ENCODE peak calls at places on chromosomes 13 and 19, in four cellular contexts. One of them, this sample, is unnamed.

GRCh38 chr19:54430306-54431254 is 15.3 kb downstream of the TTYH1 start:
- DNase-seq in AG10803: no peak
- DNase-seq in GM12864: no peak
- DNase-seq in GM23338: peak; percentile 83
- DNase-seq in this sample: peak; percentile 40

GRCh38 chr13:110471833-110472162 is 89.7 kb downstream of the RAB20 start:
- DNase-seq in AG10803: no peak
- DNase-seq in GM12864: peak; percentile 92
- DNase-seq in GM23338: no peak
- DNase-seq in this sample: peak; percentile 56

GRCh38 chr19:35975608-35976214 is 19.3 kb upstream of the SDHAF1 start:
- DNase-seq in AG10803: no peak
- DNase-seq in GM12864: no peak
- DNase-seq in GM23338: peak; percentile 80
- DNase-seq in this sample: peak; percentile 36

GRCh38 chr19:55392820-55393219 is 7.1 kb downstream of the RPL28 start:
- DNase-seq in AG10803: no peak
- DNase-seq in GM12864: no peak
- DNase-seq in GM23338: peak; percentile 62
- DNase-seq in this sample: no peak

GRCh38 chr13:97879646-97880297 is 73.7 kb upstream of the IPO5 start:
- DNase-seq in AG10803: peak; percentile 93
- DNase-seq in GM12864: no peak
- DNase-seq in GM23338: peak; percentile 39
- DNase-seq in this sample: peak; percentile 77

GRCh38 chr13:34044660-34045080 is 226.7 kb downstream of the RFC3 start:
- DNase-seq in AG10803: peak; percentile 87
- DNase-seq in GM12864: no peak
- DNase-seq in GM23338: no peak
- DNase-seq in this sample: peak; percentile 68

GRCh38 chr19:11505504-11506100 is at the start of gene ZNF653:
- DNase-seq in AG10803: peak; percentile 90
- DNase-seq in GM12864: peak; percentile 87
- DNase-seq in GM23338: peak; percentile 98
- DNase-seq in this sample: peak; percentile 96

GRCh38 chr19:48896191-48896720 is 2.3 kb downstream of the TULP2 start:
- DNase-seq in AG10803: peak; percentile 33
- DNase-seq in GM12864: no peak
- DNase-seq in GM23338: peak; percentile 93
- DNase-seq in this sample: peak; percentile 43

GRCh38 chr13:107854880-107855279 is 360.5 kb downstream of the LIG4 start:
- DNase-seq in AG10803: no peak
- DNase-seq in GM12864: no peak
- DNase-seq in GM23338: peak; percentile 20
- DNase-seq in this sample: no peak

GRCh38 chr13:23656637-23657036 is 86.4 kb downstream of the TNFRSF19 start:
- DNase-seq in AG10803: peak; percentile 73
- DNase-seq in GM12864: peak; percentile 27
- DNase-seq in GM23338: no peak
- DNase-seq in this sample: peak; percentile 77

GRCh38 chr13:93847162-93847561 is 620.6 kb downstream of the GPC6 start:
- DNase-seq in AG10803: peak; percentile 42
- DNase-seq in GM12864: no peak
- DNase-seq in GM23338: no peak
- DNase-seq in this sample: peak; percentile 65

GRCh38 chr19:15463865-15464371 is 426 bp downstream of the RASAL3 start:
- DNase-seq in AG10803: no peak
- DNase-seq in GM12864: peak; percentile 40
- DNase-seq in GM23338: peak; percentile 59
- DNase-seq in this sample: no peak

GRCh38 chr13:36736119-36736726 is 62.4 kb downstream of the SERTM1 start:
- DNase-seq in AG10803: peak; percentile 67
- DNase-seq in GM12864: no peak
- DNase-seq in GM23338: peak; percentile 74
- DNase-seq in this sample: peak; percentile 83

GRCh38 chr13:107043016-107043957 is 475.4 kb upstream of the ARGLU1 start:
- DNase-seq in AG10803: peak; percentile 80
- DNase-seq in GM12864: no peak
- DNase-seq in GM23338: no peak
- DNase-seq in this sample: no peak

GRCh38 chr13:100100115-100100879 is 11.4 kb downstream of the PCCA start:
- DNase-seq in AG10803: peak; percentile 57
- DNase-seq in GM12864: no peak
- DNase-seq in GM23338: no peak
- DNase-seq in this sample: peak; percentile 80

GRCh38 chr13:28047784-28048388 is 52.5 kb downstream of the FLT3 start:
- DNase-seq in AG10803: peak; percentile 26
- DNase-seq in GM12864: peak; percentile 94
- DNase-seq in GM23338: no peak
- DNase-seq in this sample: no peak

GRCh38 chr13:46640843-46641242 is 87.9 kb downstream of the LRCH1 start:
- DNase-seq in AG10803: no peak
- DNase-seq in GM12864: no peak
- DNase-seq in GM23338: no peak
- DNase-seq in this sample: no peak

GRCh38 chr13:33236021-33236420 is 49.5 kb downstream of the STARD13 start:
- DNase-seq in AG10803: peak; percentile 82
- DNase-seq in GM12864: no peak
- DNase-seq in GM23338: no peak
- DNase-seq in this sample: peak; percentile 72

GRCh38 chr19:51501594-51502263 is at the start of gene SIGLEC12:
- DNase-seq in AG10803: no peak
- DNase-seq in GM12864: no peak
- DNase-seq in GM23338: no peak
- DNase-seq in this sample: no peak

GRCh38 chr19:40512473-40513344 is 45.9 kb downstream of the SPTBN4 start:
- DNase-seq in AG10803: peak; percentile 13
- DNase-seq in GM12864: no peak
- DNase-seq in GM23338: peak; percentile 82
- DNase-seq in this sample: peak; percentile 9

GRCh38 chr13:49669735-49670309 is 21.5 kb downstream of the EBPL start:
- DNase-seq in AG10803: peak; percentile 65
- DNase-seq in GM12864: no peak
- DNase-seq in GM23338: peak; percentile 80
- DNase-seq in this sample: peak; percentile 86

GRCh38 chr19:29650988-29651387 is 14.3 kb upstream of the PLEKHF1 start:
- DNase-seq in AG10803: no peak
- DNase-seq in GM12864: no peak
- DNase-seq in GM23338: no peak
- DNase-seq in this sample: no peak

GRCh38 chr13:35499131-35500051 is 22.9 kb upstream of the MAB21L1 start:
- DNase-seq in AG10803: no peak
- DNase-seq in GM12864: no peak
- DNase-seq in GM23338: no peak
- DNase-seq in this sample: no peak

GRCh38 chr19:41321600-41322270 is 11.8 kb downstream of the CCDC97 start:
- DNase-seq in AG10803: peak; percentile 70
- DNase-seq in GM12864: no peak
- DNase-seq in GM23338: peak; percentile 84
- DNase-seq in this sample: peak; percentile 80

GRCh38 chr13:44107357-44108121 is 227.8 kb downstream of the LACC1 start:
- DNase-seq in AG10803: no peak
- DNase-seq in GM12864: no peak
- DNase-seq in GM23338: no peak
- DNase-seq in this sample: no peak

GRCh38 chr13:76884167-76884566 is 2.0 kb downstream of the KCTD12 start:
- DNase-seq in AG10803: peak; percentile 42
- DNase-seq in GM12864: no peak
- DNase-seq in GM23338: peak; percentile 77
- DNase-seq in this sample: peak; percentile 70

GRCh38 chr19:48926909-48927308 is 6.6 kb upstream of the DHDH start:
- DNase-seq in AG10803: peak; percentile 96
- DNase-seq in GM12864: no peak
- DNase-seq in GM23338: no peak
- DNase-seq in this sample: peak; percentile 98

GRCh38 chr19:50465986-50466771 is 10.1 kb upstream of the EMC10 start:
- DNase-seq in AG10803: no peak
- DNase-seq in GM12864: no peak
- DNase-seq in GM23338: peak; percentile 88
- DNase-seq in this sample: no peak

GRCh38 chr19:8302734-8303133 is 5.4 kb downstream of the CD320 start:
- DNase-seq in AG10803: no peak
- DNase-seq in GM12864: no peak
- DNase-seq in GM23338: no peak
- DNase-seq in this sample: no peak

GRCh38 chr19:6752257-6753177 is 13.0 kb downstream of the TRIP10 start:
- DNase-seq in AG10803: no peak
- DNase-seq in GM12864: no peak
- DNase-seq in GM23338: peak; percentile 91
- DNase-seq in this sample: no peak

GRCh38 chr19:56076413-56076998 is 44.6 kb downstream of the ZNF787 start:
- DNase-seq in AG10803: peak; percentile 45
- DNase-seq in GM12864: no peak
- DNase-seq in GM23338: peak; percentile 77
- DNase-seq in this sample: peak; percentile 73

GRCh38 chr13:83568019-83568418 is 314.3 kb downstream of the SLITRK1 start:
- DNase-seq in AG10803: no peak
- DNase-seq in GM12864: no peak
- DNase-seq in GM23338: no peak
- DNase-seq in this sample: no peak

GRCh38 chr13:28849441-28849840 is 29.3 kb downstream of the MTUS2 start:
- DNase-seq in AG10803: no peak
- DNase-seq in GM12864: no peak
- DNase-seq in GM23338: no peak
- DNase-seq in this sample: no peak

GRCh38 chr19:17922138-17922537 is 10.7 kb upstream of the CCDC124 start:
- DNase-seq in AG10803: no peak
- DNase-seq in GM12864: no peak
- DNase-seq in GM23338: no peak
- DNase-seq in this sample: no peak

GRCh38 chr19:17915940-17916593 is 16.7 kb upstream of the CCDC124 start:
- DNase-seq in AG10803: no peak
- DNase-seq in GM12864: no peak
- DNase-seq in GM23338: no peak
- DNase-seq in this sample: no peak

GRCh38 chr19:17926044-17926443 is 6.8 kb upstream of the CCDC124 start:
- DNase-seq in AG10803: no peak
- DNase-seq in GM12864: no peak
- DNase-seq in GM23338: no peak
- DNase-seq in this sample: no peak

GRCh38 chr19:17920527-17920926 is 12.3 kb upstream of the CCDC124 start:
- DNase-seq in AG10803: no peak
- DNase-seq in GM12864: no peak
- DNase-seq in GM23338: no peak
- DNase-seq in this sample: no peak
- TF ChIP-seq CTCF in AG10803: no peak
- TF ChIP-seq CTCF in GM12864: no peak
- TF ChIP-seq CTCF in GM23338: no peak
- TF ChIP-seq CTCF in this sample: no peak

GRCh38 chr19:45865269-45865948 is 1.3 kb downstream of the FOXA3 start:
- DNase-seq in AG10803: no peak
- DNase-seq in GM12864: no peak
- DNase-seq in GM23338: no peak
- DNase-seq in this sample: no peak
- H3K4me3 ChIP-seq in AG10803: no peak overlapping the region
- H3K4me3 ChIP-seq in GM12864: no peak overlapping the region
- H3K4me3 ChIP-seq in GM23338: peak overlapping the region; percentile 63
- H3K4me3 ChIP-seq in this sample: no peak overlapping the region

GRCh38 chr19:13883665-13884064 is 6.7 kb downstream of the NANOS3 start:
- DNase-seq in AG10803: no peak
- DNase-seq in GM12864: no peak
- DNase-seq in GM23338: peak; percentile 77
- DNase-seq in this sample: no peak
- TF ChIP-seq CTCF in AG10803: peak; percentile 39
- TF ChIP-seq CTCF in GM12864: no peak
- TF ChIP-seq CTCF in GM23338: peak; percentile 48
- TF ChIP-seq CTCF in this sample: peak; percentile 25

DNA sequence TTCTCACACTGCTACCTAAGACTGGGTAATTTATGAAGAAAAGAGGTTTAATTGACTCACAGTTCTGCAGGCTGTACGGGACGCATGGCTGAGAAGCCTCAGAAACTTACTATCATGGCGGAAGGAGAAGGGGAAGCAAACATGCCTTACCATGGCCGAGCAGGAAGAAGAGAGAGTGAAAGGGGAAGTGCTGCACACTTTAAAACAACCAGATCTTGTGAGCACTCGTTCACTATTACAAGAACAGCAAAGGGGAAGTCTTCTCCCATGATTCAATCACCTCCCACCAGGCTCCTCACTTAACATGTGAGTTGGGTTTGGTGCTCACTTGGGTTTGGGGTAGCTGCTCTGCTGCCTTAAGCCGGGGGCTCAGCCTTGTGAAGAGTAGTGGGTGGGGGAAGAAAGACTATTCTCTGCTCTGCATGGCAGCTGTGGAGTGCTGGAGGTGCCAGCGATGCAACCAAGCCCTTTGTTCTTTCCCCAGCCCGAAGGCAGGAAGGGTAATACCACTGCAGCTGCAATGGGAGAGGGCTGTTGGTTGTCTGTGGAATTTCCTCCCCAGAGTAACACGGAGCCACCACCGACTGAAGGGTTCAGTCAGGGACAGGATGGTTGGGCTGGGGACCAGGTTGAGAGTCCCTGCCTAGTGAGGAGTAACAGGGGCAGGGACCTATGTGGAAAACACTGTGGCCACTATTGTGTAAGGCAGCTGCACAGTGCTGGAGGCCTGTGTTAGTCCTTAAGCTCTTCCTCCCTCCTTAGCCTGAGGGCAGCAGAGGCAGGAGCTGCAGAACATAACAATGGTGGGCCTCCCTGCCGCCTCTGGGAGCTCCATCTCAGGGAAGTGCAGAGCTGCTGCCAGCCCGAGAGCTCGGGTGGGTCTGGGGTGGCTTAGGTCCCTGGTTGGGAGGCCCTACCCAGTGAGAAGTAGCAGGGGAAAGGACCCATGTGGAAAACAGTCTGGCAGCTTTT is 1262.5 kb downstream of the EFNB2 start:
- DNase-seq in AG10803: no peak
- DNase-seq in GM12864: no peak
- DNase-seq in GM23338: no peak
- DNase-seq in this sample: no peak
- H3K4me3 ChIP-seq in AG10803: no peak overlapping the region
- H3K4me3 ChIP-seq in GM12864: no peak overlapping the region
- H3K4me3 ChIP-seq in GM23338: no peak overlapping the region
- H3K4me3 ChIP-seq in this sample: no peak overlapping the region

GRCh38 chr19:1748703-1749341 is 4.5 kb upstream of the ONECUT3 start:
- DNase-seq in AG10803: no peak
- DNase-seq in GM12864: no peak
- DNase-seq in GM23338: no peak
- DNase-seq in this sample: no peak

GRCh38 chr19:1751367-1752008 is 1.8 kb upstream of the ONECUT3 start:
- DNase-seq in AG10803: no peak
- DNase-seq in GM12864: no peak
- DNase-seq in GM23338: peak; percentile 11
- DNase-seq in this sample: no peak

GRCh38 chr19:1749373-1750342 is 3.6 kb upstream of the ONECUT3 start:
- DNase-seq in AG10803: no peak
- DNase-seq in GM12864: no peak
- DNase-seq in GM23338: no peak
- DNase-seq in this sample: no peak

GRCh38 chr19:1752009-1752756 is 1.1 kb upstream of the ONECUT3 start:
- DNase-seq in AG10803: no peak
- DNase-seq in GM12864: no peak
- DNase-seq in GM23338: peak; percentile 38
- DNase-seq in this sample: no peak

GRCh38 chr19:1750343-1751021 is 2.8 kb upstream of the ONECUT3 start:
- DNase-seq in AG10803: no peak
- DNase-seq in GM12864: no peak
- DNase-seq in GM23338: no peak
- DNase-seq in this sample: no peak
- TF ChIP-seq CTCF in AG10803: no peak
- TF ChIP-seq CTCF in GM12864: no peak
- TF ChIP-seq CTCF in GM23338: no peak
- TF ChIP-seq CTCF in this sample: no peak

GRCh38 chr19:44305457-44305856 is 632 bp upstream of the ZNF235 start:
- DNase-seq in AG10803: no peak
- DNase-seq in GM12864: no peak
- DNase-seq in GM23338: no peak
- DNase-seq in this sample: no peak
- H3K4me3 ChIP-seq in AG10803: no peak overlapping the region
- H3K4me3 ChIP-seq in GM12864: no peak overlapping the region
- H3K4me3 ChIP-seq in GM23338: peak overlapping the region; percentile 70
- H3K4me3 ChIP-seq in this sample: peak overlapping the region; percentile 37